ENCODE peak calls at places on chromosomes 13 and 19, in eight cellular contexts. One of them, this sample, is unnamed. For H3K4me1, the result is how much of the 10 kb centered on the place peaks cover.

GRCh38 chr19:35816846-35817245 is 4.2 kb upstream of the PRODH2 start:
- DNase-seq in right atrium auricular region: no peak
- DNase-seq in CD8-positive, alpha-beta memory T cell: no peak
- DNase-seq in left lung: no peak
- DNase-seq in Panc1: no peak
- DNase-seq in HCT116: no peak
- DNase-seq in OCI-LY7: no peak
- DNase-seq in pancreas: no peak
- DNase-seq in this sample: no peak

GRCh38 chr19:46967578-46968018 is 52.0 kb upstream of the NPAS1 start:
- DNase-seq in right atrium auricular region: peak
- DNase-seq in Panc1: no peak
- DNase-seq in CD8-positive, alpha-beta memory T cell: peak
- DNase-seq in OCI-LY7: no peak
- DNase-seq in left lung: no peak
- DNase-seq in HCT116: no peak
- DNase-seq in pancreas: no peak
- DNase-seq in this sample: no peak

GRCh38 chr19:54464044-54464623 is 556 bp upstream of the LENG9 start:
- DNase-seq in left lung: peak
- DNase-seq in HCT116: peak
- DNase-seq in CD8-positive, alpha-beta memory T cell: peak
- DNase-seq in pancreas: peak
- DNase-seq in right atrium auricular region: peak
- DNase-seq in OCI-LY7: peak
- DNase-seq in Panc1: peak
- DNase-seq in this sample: peak

GRCh38 chr13:94822356-94822755 is 110.0 kb upstream of the SOX21 start:
- DNase-seq in HCT116: no peak
- DNase-seq in OCI-LY7: no peak
- DNase-seq in right atrium auricular region: no peak
- DNase-seq in Panc1: no peak
- DNase-seq in pancreas: no peak
- DNase-seq in left lung: no peak
- DNase-seq in CD8-positive, alpha-beta memory T cell: no peak
- DNase-seq in this sample: no peak

GRCh38 chr13:92260363-92260762 is 861.9 kb downstream of the GPC5 start:
- DNase-seq in HCT116: no peak
- DNase-seq in left lung: no peak
- DNase-seq in right atrium auricular region: no peak
- DNase-seq in pancreas: no peak
- DNase-seq in OCI-LY7: peak
- DNase-seq in Panc1: no peak
- DNase-seq in CD8-positive, alpha-beta memory T cell: no peak
- DNase-seq in this sample: no peak

GRCh38 chr13:45224181-45224580 is 23.3 kb upstream of the KCTD4 start:
- DNase-seq in Panc1: no peak
- DNase-seq in left lung: no peak
- DNase-seq in right atrium auricular region: no peak
- DNase-seq in pancreas: no peak
- DNase-seq in HCT116: no peak
- DNase-seq in OCI-LY7: no peak
- DNase-seq in CD8-positive, alpha-beta memory T cell: no peak
- DNase-seq in this sample: no peak

GRCh38 chr13:35699181-35699580 is 222.7 kb upstream of the MAB21L1 start:
- DNase-seq in left lung: no peak
- DNase-seq in pancreas: no peak
- DNase-seq in Panc1: no peak
- DNase-seq in OCI-LY7: no peak
- DNase-seq in HCT116: no peak
- DNase-seq in CD8-positive, alpha-beta memory T cell: no peak
- DNase-seq in right atrium auricular region: peak
- DNase-seq in this sample: no peak

GRCh38 chr19:48629297-48629598 is 7.9 kb downstream of the DBP start:
- DNase-seq in right atrium auricular region: no peak
- DNase-seq in pancreas: no peak
- DNase-seq in left lung: no peak
- DNase-seq in OCI-LY7: no peak
- DNase-seq in CD8-positive, alpha-beta memory T cell: no peak
- DNase-seq in Panc1: no peak
- DNase-seq in HCT116: no peak
- DNase-seq in this sample: no peak

GRCh38 chr13:76758257-76758656 is 127.9 kb downstream of the KCTD12 start:
- DNase-seq in pancreas: no peak
- DNase-seq in OCI-LY7: no peak
- DNase-seq in HCT116: no peak
- DNase-seq in Panc1: no peak
- DNase-seq in right atrium auricular region: no peak
- DNase-seq in CD8-positive, alpha-beta memory T cell: no peak
- DNase-seq in left lung: no peak
- DNase-seq in this sample: no peak

GRCh38 chr19:13920940-13921744 is 15.1 kb downstream of the CC2D1A start:
- DNase-seq in HCT116: peak
- DNase-seq in OCI-LY7: peak
- DNase-seq in right atrium auricular region: no peak
- DNase-seq in pancreas: no peak
- DNase-seq in CD8-positive, alpha-beta memory T cell: no peak
- DNase-seq in Panc1: no peak
- DNase-seq in left lung: no peak
- DNase-seq in this sample: no peak

GRCh38 chr13:44197791-44198770 is 175.5 kb upstream of the SERP2 start:
- DNase-seq in CD8-positive, alpha-beta memory T cell: no peak
- DNase-seq in Panc1: no peak
- DNase-seq in right atrium auricular region: no peak
- DNase-seq in HCT116: no peak
- DNase-seq in pancreas: no peak
- DNase-seq in OCI-LY7: no peak
- DNase-seq in left lung: no peak
- DNase-seq in this sample: no peak

GRCh38 chr13:99197257-99197651 is 3.4 kb upstream of the UBAC2 start:
- DNase-seq in CD8-positive, alpha-beta memory T cell: no peak
- DNase-seq in Panc1: no peak
- DNase-seq in pancreas: no peak
- DNase-seq in right atrium auricular region: peak
- DNase-seq in left lung: no peak
- DNase-seq in HCT116: no peak
- DNase-seq in OCI-LY7: no peak
- DNase-seq in this sample: no peak

GRCh38 chr19:38642176-38642575 is 5.3 kb upstream of the ACTN4 start:
- DNase-seq in OCI-LY7: no peak
- DNase-seq in left lung: no peak
- DNase-seq in HCT116: no peak
- DNase-seq in Panc1: no peak
- DNase-seq in right atrium auricular region: no peak
- DNase-seq in pancreas: no peak
- DNase-seq in CD8-positive, alpha-beta memory T cell: no peak
- DNase-seq in this sample: no peak

GRCh38 chr19:38638461-38638860 is 9.0 kb upstream of the ACTN4 start:
- DNase-seq in right atrium auricular region: no peak
- DNase-seq in Panc1: no peak
- DNase-seq in CD8-positive, alpha-beta memory T cell: no peak
- DNase-seq in HCT116: no peak
- DNase-seq in pancreas: no peak
- DNase-seq in OCI-LY7: no peak
- DNase-seq in left lung: no peak
- DNase-seq in this sample: no peak

GRCh38 chr19:38639679-38640078 is 7.8 kb upstream of the ACTN4 start:
- DNase-seq in Panc1: no peak
- DNase-seq in OCI-LY7: no peak
- DNase-seq in CD8-positive, alpha-beta memory T cell: no peak
- DNase-seq in pancreas: no peak
- DNase-seq in HCT116: no peak
- DNase-seq in left lung: no peak
- DNase-seq in right atrium auricular region: no peak
- DNase-seq in this sample: no peak

GRCh38 chr19:38644719-38645118 is 2.7 kb upstream of the ACTN4 start:
- DNase-seq in OCI-LY7: no peak
- DNase-seq in left lung: no peak
- DNase-seq in Panc1: no peak
- DNase-seq in CD8-positive, alpha-beta memory T cell: no peak
- DNase-seq in right atrium auricular region: no peak
- DNase-seq in pancreas: no peak
- DNase-seq in HCT116: no peak
- DNase-seq in this sample: no peak

DNA sequence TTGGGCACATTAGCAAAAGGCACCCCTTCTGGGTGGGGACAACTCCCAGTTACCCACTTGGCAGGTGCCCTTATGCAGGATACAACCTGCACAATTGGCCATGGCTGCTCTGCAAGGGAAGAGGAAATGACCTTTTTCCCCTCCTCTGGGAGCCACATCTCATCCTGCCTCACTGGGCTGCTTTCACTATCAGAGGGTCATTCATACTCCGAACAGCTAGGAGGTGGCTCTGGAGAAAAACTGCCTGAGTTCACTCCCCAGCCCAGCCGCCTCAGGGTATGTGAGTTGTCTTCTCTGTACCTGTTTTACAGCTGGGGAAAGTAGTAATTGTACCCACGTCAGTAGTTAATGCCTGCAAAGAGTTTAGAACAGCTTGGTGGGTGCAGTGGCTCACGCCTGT is 7.1 kb upstream of the ACTN4 start:
- DNase-seq in pancreas: no peak
- DNase-seq in Panc1: no peak
- DNase-seq in OCI-LY7: no peak
- DNase-seq in left lung: no peak
- DNase-seq in HCT116: no peak
- DNase-seq in right atrium auricular region: no peak
- DNase-seq in CD8-positive, alpha-beta memory T cell: no peak
- DNase-seq in this sample: no peak
- H3K27ac ChIP-seq in pancreas: no peak
- H3K27ac ChIP-seq in Panc1: no peak
- H3K27ac ChIP-seq in OCI-LY7: no peak
- H3K27ac ChIP-seq in left lung: peak
- H3K27ac ChIP-seq in HCT116: no peak
- H3K27ac ChIP-seq in right atrium auricular region: peak
- H3K27ac ChIP-seq in CD8-positive, alpha-beta memory T cell: no peak
- H3K27ac ChIP-seq in this sample: no peak

DNA sequence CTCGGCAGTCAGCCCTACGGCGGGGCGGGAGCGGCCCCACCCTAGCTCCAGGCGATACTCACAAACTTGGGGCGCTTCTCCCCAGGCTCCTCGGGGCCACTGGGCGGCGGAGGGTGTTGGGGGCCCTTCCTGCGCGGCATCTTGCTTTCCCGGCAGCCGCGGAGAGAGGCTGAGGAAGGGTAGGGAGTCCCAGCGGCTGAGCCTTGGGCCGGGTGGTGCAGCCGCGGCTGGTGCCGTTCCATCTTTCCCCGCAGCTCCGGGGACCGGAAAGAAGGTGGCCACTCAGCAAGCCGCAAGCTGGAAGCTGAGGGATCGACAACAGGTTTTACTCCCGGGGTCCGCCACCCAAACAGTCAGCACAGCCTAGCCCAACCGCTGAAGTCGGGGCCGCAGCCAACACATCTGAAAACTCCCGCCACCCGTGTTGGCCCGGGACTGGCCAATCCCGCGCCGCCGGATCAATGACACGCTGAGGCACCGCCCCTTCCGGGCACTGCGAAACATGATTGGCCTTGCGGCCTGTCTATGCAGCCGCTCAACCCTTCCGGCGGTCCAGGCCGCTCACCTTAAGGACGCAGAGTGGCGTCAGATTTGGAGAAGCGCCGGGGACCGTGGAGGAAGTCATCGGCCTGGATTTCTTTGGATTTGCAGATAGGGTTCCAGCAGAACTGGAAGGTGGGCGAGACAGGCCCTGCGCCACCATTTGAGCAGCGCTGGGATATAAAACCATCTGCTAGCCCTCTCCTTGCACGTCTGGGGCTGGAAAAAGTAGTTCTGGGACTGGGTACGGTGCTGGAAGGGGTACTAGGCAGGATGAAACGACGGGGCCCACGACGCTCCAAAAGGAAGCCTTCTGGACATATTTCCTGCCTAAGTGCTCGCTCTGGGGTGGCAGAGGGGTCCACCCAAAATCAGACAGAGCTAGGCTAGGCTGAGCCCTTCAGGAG is at the start of gene DIAPH3:
- DNase-seq in left lung: peak
- DNase-seq in CD8-positive, alpha-beta memory T cell: peak
- DNase-seq in Panc1: peak
- DNase-seq in OCI-LY7: peak
- DNase-seq in pancreas: peak
- DNase-seq in HCT116: peak
- DNase-seq in right atrium auricular region: peak
- DNase-seq in this sample: peak
- H3K4me1 ChIP-seq in left lung: under half
- H3K4me1 ChIP-seq in CD8-positive, alpha-beta memory T cell: under half
- H3K4me1 ChIP-seq in Panc1: under half
- H3K4me1 ChIP-seq in OCI-LY7: under half
- H3K4me1 ChIP-seq in pancreas: under half
- H3K4me1 ChIP-seq in HCT116: under half
- H3K4me1 ChIP-seq in right atrium auricular region: under half
- H3K4me1 ChIP-seq in this sample: under half

DNA sequence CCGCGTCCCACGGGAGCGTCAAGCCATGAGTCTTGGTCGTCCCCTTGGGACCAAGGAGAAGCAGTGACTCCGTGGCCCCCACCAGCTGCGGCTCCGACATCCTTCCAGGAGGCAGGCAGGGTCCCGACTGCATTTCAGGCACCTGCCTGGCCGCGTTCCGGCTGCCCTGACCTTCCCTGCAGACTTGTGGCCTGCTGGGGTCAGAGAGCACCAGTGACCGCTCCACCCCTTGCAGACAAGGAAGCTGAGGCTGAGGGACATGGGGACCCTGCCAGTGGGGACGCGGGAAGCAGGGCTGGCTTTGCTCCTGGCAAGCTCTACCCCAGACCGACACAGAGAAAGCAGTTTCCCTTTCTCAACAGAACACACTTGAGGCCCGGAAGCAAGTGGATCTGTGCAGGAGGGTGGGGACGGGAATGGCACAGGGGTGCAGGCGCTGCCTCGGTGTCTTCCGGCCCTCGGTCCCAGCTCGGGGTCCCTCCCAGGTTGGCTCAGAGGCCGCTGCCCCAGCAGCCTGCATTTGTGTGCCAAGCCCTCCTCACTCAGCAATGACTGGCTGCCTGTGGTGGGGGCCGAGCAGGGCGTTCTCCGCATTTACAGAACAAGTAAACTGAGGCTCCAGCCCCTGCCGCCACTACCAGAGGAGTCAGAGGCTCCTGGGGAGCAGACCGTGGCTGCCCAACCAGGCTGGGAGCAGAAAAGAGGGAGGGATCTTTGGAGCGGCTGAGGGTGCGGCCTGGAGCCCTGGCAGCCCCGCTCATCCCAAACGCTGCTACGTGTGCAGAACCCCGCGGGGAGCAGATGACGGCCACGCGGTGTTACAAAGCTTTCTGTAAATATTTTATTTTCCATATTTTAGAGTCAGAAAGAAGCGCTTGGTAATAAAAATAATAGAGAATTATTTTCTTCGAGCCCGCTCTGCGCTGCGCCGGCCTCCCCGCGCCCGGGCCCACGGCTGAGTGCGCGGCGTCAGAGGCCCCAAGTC is 43.9 kb downstream of the GAS6 start:
- DNase-seq in pancreas: no peak
- DNase-seq in right atrium auricular region: no peak
- DNase-seq in Panc1: no peak
- DNase-seq in HCT116: no peak
- DNase-seq in CD8-positive, alpha-beta memory T cell: no peak
- DNase-seq in left lung: no peak
- DNase-seq in OCI-LY7: no peak
- DNase-seq in this sample: no peak
- H3K4me3 ChIP-seq in pancreas: no peak
- H3K4me3 ChIP-seq in right atrium auricular region: no peak
- H3K4me3 ChIP-seq in Panc1: no peak
- H3K4me3 ChIP-seq in HCT116: no peak
- H3K4me3 ChIP-seq in CD8-positive, alpha-beta memory T cell: no peak
- H3K4me3 ChIP-seq in left lung: no peak
- H3K4me3 ChIP-seq in OCI-LY7: no peak
- H3K4me3 ChIP-seq in this sample: no peak

GRCh38 chr13:93603043-93603442 is 376.4 kb downstream of the GPC6 start:
- DNase-seq in HCT116: no peak
- DNase-seq in pancreas: no peak
- DNase-seq in OCI-LY7: no peak
- DNase-seq in Panc1: no peak
- DNase-seq in left lung: no peak
- DNase-seq in right atrium auricular region: peak
- DNase-seq in CD8-positive, alpha-beta memory T cell: no peak
- DNase-seq in this sample: no peak
- H3K27ac ChIP-seq in HCT116: no peak
- H3K27ac ChIP-seq in pancreas: no peak
- H3K27ac ChIP-seq in OCI-LY7: no peak
- H3K27ac ChIP-seq in Panc1: no peak
- H3K27ac ChIP-seq in left lung: no peak
- H3K27ac ChIP-seq in right atrium auricular region: no peak
- H3K27ac ChIP-seq in CD8-positive, alpha-beta memory T cell: no peak
- H3K27ac ChIP-seq in this sample: no peak